ENCODE peak calls at places on chromosome 13, in six cellular contexts. D is astrocyte, T is PC-3, I is GM23338, G is fibroblast of lung, C is neural progenitor cell. N is an unnamed sample.

GRCh38 chr13:34627499-34627898 is 314.6 kb upstream of the NBEA start:
- DNase-seq in D (no peak), T (no peak), I (peak; percentile 29), G (no peak), C (peak; percentile 68), N (no peak)

GRCh38 chr13:28147489-28147888 is 9.1 kb downstream of the PAN3 start:
- DNase-seq in D (no peak), T (peak; percentile 2), I (no peak), G (no peak), C (no peak), N (peak; percentile 70)

GRCh38 chr13:88436974-88437373 is 765.8 kb downstream of the SLITRK5 start:
- DNase-seq in D (no peak), T (no peak), I (no peak), G (no peak), C (no peak), N (no peak)

GRCh38 chr13:90445179-90445578 is 902.3 kb upstream of the MIR17HG start:
- DNase-seq in D (peak; percentile 97), T (peak; percentile 88), I (peak; percentile 60), G (peak; percentile 85), C (peak; percentile 25), N (peak; percentile 80)

GRCh38 chr13:33260168-33261098 is 25.1 kb downstream of the STARD13 start:
- DNase-seq in D (no peak), T (no peak), I (no peak), G (peak; percentile 76), C (no peak), N (no peak)

GRCh38 chr13:74825170-74825948 is 656.6 kb downstream of the TBC1D4 start:
- DNase-seq in D (peak; percentile 56), T (peak; percentile 84), I (peak; percentile 2), G (peak; percentile 84), C (peak; percentile 79), N (peak; percentile 86)

GRCh38 chr13:84430015-84430414 is 547.7 kb upstream of the SLITRK1 start:
- DNase-seq in D (peak; percentile 86), T (no peak), I (no peak), G (no peak), C (no peak), N (peak; percentile 5)

GRCh38 chr13:97245011-97245410 is 22.9 kb downstream of the MBNL2 start:
- DNase-seq in D (no peak), T (no peak), I (no peak), G (no peak), C (no peak), N (no peak)

GRCh38 chr13:46530084-46530935 is 22.7 kb upstream of the LRCH1 start:
- DNase-seq in D (peak; percentile 59), T (peak; percentile 80), I (no peak), G (peak; percentile 58), C (no peak), N (peak; percentile 20)

GRCh38 chr13:112078879-112079526 is 12.1 kb downstream of the SOX1 start:
- DNase-seq in D (no peak), T (no peak), I (peak; percentile 74), G (no peak), C (peak; percentile 39), N (no peak)

GRCh38 chr13:33721719-33722118 is 96.2 kb upstream of the RFC3 start:
- DNase-seq in D (peak; percentile 71), T (no peak), I (no peak), G (peak; percentile 30), C (no peak), N (peak; percentile 47)

GRCh38 chr13:26133851-26134250 is 82.0 kb upstream of the SHISA2 start:
- DNase-seq in D (no peak), T (peak; percentile 2), I (peak; percentile 42), G (no peak), C (no peak), N (no peak)

GRCh38 chr13:102948006-102948405 is 102.2 kb downstream of the ERCC5 start:
- DNase-seq in D (no peak), T (peak; percentile 4), I (no peak), G (peak; percentile 19), C (peak; percentile 63), N (no peak)

GRCh38 chr13:111382411-111382810 is 62.0 kb downstream of the TEX29 start:
- DNase-seq in D (no peak), T (no peak), I (no peak), G (no peak), C (no peak), N (no peak)

GRCh38 chr13:31742102-31742695 is 2.9 kb downstream of the RXFP2 start:
- DNase-seq in D (peak; percentile 29), T (peak; percentile 67), I (peak; percentile 87), G (peak; percentile 79), C (peak; percentile 85), N (peak; percentile 45)

GRCh38 chr13:111844222-111844671 is 222.7 kb upstream of the SOX1 start:
- DNase-seq in D (no peak), T (no peak), I (no peak), G (no peak), C (no peak), N (no peak)

GRCh38 chr13:95676100-95676774 is 702 bp upstream of the DNAJC3 start:
- DNase-seq in D (peak; percentile 47), T (peak; percentile 37), I (peak; percentile 77), G (peak; percentile 27), C (no peak), N (peak; percentile 66)

GRCh38 chr13:101698400-101698799 is 245.9 kb downstream of the ITGBL1 start:
- DNase-seq in D (no peak), T (no peak), I (no peak), G (peak; percentile 6), C (no peak), N (peak; percentile 66)

GRCh38 chr13:32969516-32969941 is 46.7 kb upstream of the KL start:
- DNase-seq in D (peak; percentile 25), T (no peak), I (no peak), G (peak; percentile 51), C (no peak), N (no peak)

GRCh38 chr13:26839682-26840081 is 79.1 kb upstream of the GPR12 start:
- DNase-seq in D (no peak), T (no peak), I (no peak), G (no peak), C (no peak), N (no peak)

GRCh38 chr13:80362488-80362887 is 21.6 kb upstream of the SPRY2 start:
- DNase-seq in D (no peak), T (no peak), I (no peak), G (no peak), C (no peak), N (no peak)

GRCh38 chr13:64758520-64758919 is 2471.6 kb downstream of the PCDH9 start:
- DNase-seq in D (peak; percentile 39), T (no peak), I (peak; percentile 75), G (no peak), C (peak; percentile 3), N (no peak)

GRCh38 chr13:57665471-57665870 is 33.9 kb downstream of the PCDH17 start:
- DNase-seq in D (peak; percentile 6), T (no peak), I (no peak), G (peak; percentile 2), C (no peak), N (no peak)

GRCh38 chr13:21528616-21529015 is 69.5 kb upstream of the ZDHHC20 start:
- DNase-seq in D (peak; percentile 94), T (peak; percentile 4), I (no peak), G (no peak), C (no peak), N (no peak)

GRCh38 chr13:45615501-45616101 is at the start of gene ERICH6B:
- DNase-seq in D (no peak), T (no peak), I (peak; percentile 91), G (peak; percentile 21), C (peak; percentile 92), N (no peak)

GRCh38 chr13:33524086-33524485 is 238.5 kb upstream of the STARD13 start:
- DNase-seq in D (peak; percentile 90), T (peak; percentile 93), I (no peak), G (peak; percentile 88), C (no peak), N (peak; percentile 29)

GRCh38 chr13:47594833-47595232 is 406.2 kb downstream of the SUCLA2 start:
- DNase-seq in D (no peak), T (peak; percentile 37), I (peak; percentile 41), G (peak; percentile 7), C (peak; percentile 23), N (peak; percentile 33)

GRCh38 chr13:21625366-21625765 is 21.4 kb upstream of the MICU2 start:
- DNase-seq in D (peak; percentile 7), T (peak; percentile 59), I (peak; percentile 53), G (peak; percentile 51), C (no peak), N (peak; percentile 53)

GRCh38 chr13:25843692-25844091 is 208.1 kb downstream of the SHISA2 start:
- DNase-seq in D (no peak), T (no peak), I (no peak), G (no peak), C (no peak), N (no peak)

DNA sequence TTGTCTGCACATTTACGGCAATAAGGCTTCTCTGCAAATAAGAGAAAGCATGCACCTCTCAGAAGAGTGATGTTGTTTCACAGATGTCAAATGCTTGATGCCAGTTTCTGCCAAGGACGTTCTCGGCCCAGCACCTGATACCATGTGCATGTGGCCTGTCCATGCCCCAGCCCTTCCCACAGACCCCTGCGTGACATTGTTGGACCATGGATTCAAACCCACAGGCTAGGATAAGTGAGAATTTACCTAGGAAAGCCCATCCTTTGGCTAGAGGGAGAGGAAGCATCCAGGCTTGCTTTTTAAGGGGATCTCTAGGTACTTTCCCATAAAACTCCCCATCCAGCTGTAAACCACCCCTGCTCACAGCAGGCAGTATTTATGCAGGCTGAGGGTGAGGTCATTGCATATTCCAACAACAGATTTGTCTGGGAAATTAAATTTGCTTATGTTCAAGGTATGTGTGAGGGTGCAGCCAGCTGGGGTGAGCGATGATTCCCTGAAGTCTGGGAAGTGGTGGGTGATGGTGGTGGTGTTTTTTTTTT is 96.2 kb upstream of the C1QTNF9B start:
- DNase-seq in D (peak; percentile 73), T (no peak), I (no peak), G (no peak), C (no peak), N (no peak)
- H3K4me2 ChIP-seq in D (no peak overlapping the region), T (no peak overlapping the region), I (no peak overlapping the region), G (no peak overlapping the region), C (no peak overlapping the region), N (no peak overlapping the region)

GRCh38 chr13:98575876-98576214 is 1.1 kb downstream of the STK24 start:
- DNase-seq in D (no peak), T (no peak), I (no peak), G (no peak), C (no peak), N (no peak)

GRCh38 chr13:98577823-98578285 is 947 bp upstream of the STK24 start:
- DNase-seq in D (no peak), T (no peak), I (no peak), G (no peak), C (no peak), N (no peak)

GRCh38 chr13:98575009-98575866 is 1.7 kb downstream of the STK24 start:
- DNase-seq in D (peak; percentile 44), T (no peak), I (no peak), G (peak; percentile 39), C (peak; percentile 29), N (peak; percentile 34)

GRCh38 chr13:98576215-98576945 is 527 bp downstream of the STK24 start:
- DNase-seq in D (no peak), T (no peak), I (peak; percentile 57), G (no peak), C (peak; percentile 62), N (peak; percentile 67)

GRCh38 chr13:98576963-98577822 is at the start of gene STK24:
- DNase-seq in D (peak; percentile 64), T (peak; percentile 69), I (peak; percentile 79), G (peak; percentile 84), C (peak; percentile 92), N (peak; percentile 66)
- TF ChIP-seq CTCF in D (no peak), T (no peak), I (peak; percentile 1), G (no peak), C (no peak), N (no peak)

GRCh38 chr13:20182231-20182846 is 10.4 kb downstream of the GJB2 start:
- DNase-seq in D (peak; percentile 47), T (peak; percentile 86), I (peak; percentile 79), G (peak; percentile 83), C (peak; percentile 81), N (peak; percentile 54)
- H3K4me2 ChIP-seq in D (no peak overlapping the region), T (no peak overlapping the region), I (no peak overlapping the region), G (no peak overlapping the region), C (no peak overlapping the region), N (no peak overlapping the region)

GRCh38 chr13:98842858-98843481 is 90.5 kb upstream of the SLC15A1 start:
- DNase-seq in D (peak; percentile 48), T (peak; percentile 69), I (peak; percentile 89), G (peak; percentile 84), C (peak; percentile 86), N (peak; percentile 48)
- TF ChIP-seq CTCF in D (peak; percentile 92), T (peak; percentile 77), I (peak; percentile 95), G (peak; percentile 94), C (peak; percentile 89), N (peak; percentile 88)

N was measured in mammary epithelial cell.